ENCODE peak calls at places on chromosomes 12 and 14, in five cellular contexts. Q, K, R, S and W are unnamed samples.

GRCh38 chr12:41739066-41739465 is 405.6 kb downstream of the GXYLT1 start:
- DNase-seq in Q (no peak), K (no peak), R (no peak), S (no peak), W (no peak)

GRCh38 chr12:18935371-18935965 is 194.1 kb upstream of the PLEKHA5 start:
- DNase-seq in Q (no peak), K (no peak), R (no peak), S (no peak), W (no peak)

GRCh38 chr12:31324116-31324844 is 1.7 kb downstream of the SINHCAF start:
- DNase-seq in Q (peak), K (peak), R (peak), S (peak), W (peak)

GRCh38 chr12:124725612-124726237 is 137.9 kb downstream of the SCARB1 start:
- DNase-seq in Q (no peak), K (no peak), R (no peak), S (no peak), W (no peak)

GRCh38 chr14:79564371-79564770 is 646.9 kb downstream of the DIO2 start:
- DNase-seq in Q (no peak), K (no peak), R (no peak), S (peak), W (no peak)

GRCh38 chr12:119068129-119068856 is 87.0 kb downstream of the SRRM4 start:
- DNase-seq in Q (no peak), K (no peak), R (no peak), S (no peak), W (no peak)

GRCh38 chr12:102300824-102301461 is 103.3 kb upstream of the PMCH start:
- DNase-seq in Q (peak), K (no peak), R (no peak), S (peak), W (no peak)

GRCh38 chr12:68416826-68417225 is 84.7 kb upstream of the MDM1 start:
- DNase-seq in Q (no peak), K (no peak), R (no peak), S (peak), W (no peak)

GRCh38 chr14:64758025-64758521 is 53.8 kb downstream of the PLEKHG3 start:
- DNase-seq in Q (peak), K (no peak), R (no peak), S (peak), W (no peak)

GRCh38 chr14:37819155-37820015 is 224.0 kb downstream of the TTC6 start:
- DNase-seq in Q (peak), K (no peak), R (no peak), S (no peak), W (no peak)

GRCh38 chr12:43338848-43339526 is 213.0 kb downstream of the ADAMTS20 start:
- DNase-seq in Q (peak), K (no peak), R (no peak), S (peak), W (peak)

GRCh38 chr14:101151930-101152310 is 248.4 kb upstream of the RTL1 start:
- DNase-seq in Q (no peak), K (no peak), R (no peak), S (peak), W (no peak)

GRCh38 chr12:126338031-126338441 is 1272.8 kb downstream of the AACS start:
- DNase-seq in Q (no peak), K (no peak), R (no peak), S (peak), W (no peak)

GRCh38 chr12:124509676-124510300 is 57.6 kb downstream of the NCOR2 start:
- DNase-seq in Q (peak), K (peak), R (peak), S (peak), W (peak)

GRCh38 chr14:104891664-104892500 is 26.8 kb downstream of the CEP170B start:
- DNase-seq in Q (no peak), K (no peak), R (peak), S (no peak), W (no peak)

GRCh38 chr12:98227162-98227561 is 288.2 kb upstream of the TMPO start:
- DNase-seq in Q (peak), K (peak), R (no peak), S (peak), W (no peak)
- TF ChIP-seq CTCF in Q (peak), K (no peak), R (no peak), S (peak), W (peak)

DNA sequence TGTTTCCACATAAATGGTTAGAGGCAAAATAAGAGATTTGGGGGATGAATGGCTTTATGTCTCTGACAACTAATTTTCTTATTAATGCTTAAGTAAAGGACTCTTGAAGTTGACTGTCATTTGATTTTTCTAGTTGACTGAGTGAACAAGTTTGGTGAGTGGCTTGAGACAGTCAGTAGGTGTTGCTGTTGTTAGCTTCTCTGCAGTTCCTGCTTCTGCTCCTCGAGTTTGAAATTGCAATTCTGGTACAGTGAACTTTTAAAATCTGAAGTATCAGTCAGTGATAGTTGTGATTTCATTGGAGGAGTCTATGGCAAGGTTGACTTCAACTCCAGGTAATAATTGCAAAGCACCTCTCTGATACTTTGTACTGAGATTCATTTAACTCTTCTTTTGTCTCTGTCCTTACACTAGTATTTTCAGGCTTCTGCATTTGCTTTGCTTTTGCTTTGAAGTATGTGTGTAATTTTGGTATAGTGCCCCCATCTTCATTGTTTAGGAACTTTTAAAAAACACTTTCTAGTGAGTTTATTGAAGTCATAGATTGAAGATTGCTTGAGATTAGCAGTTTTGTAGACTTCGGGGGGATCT is 415.5 kb downstream of the PCNX1 start:
- DNase-seq in Q (peak), K (peak), R (no peak), S (peak), W (no peak)
- TF ChIP-seq CTCF in Q (peak), K (no peak), R (no peak), S (peak), W (no peak)

GRCh38 chr14:65938738-65939137 is 526.2 kb downstream of the FUT8 start:
- DNase-seq in Q (no peak), K (no peak), R (no peak), S (no peak), W (no peak)
- TF ChIP-seq CTCF in Q (no peak), K (no peak), R (no peak), S (no peak), W (no peak)

GRCh38 chr14:77213657-77214016 is 32.0 kb downstream of the TMEM63C start:
- DNase-seq in Q (no peak), K (no peak), R (no peak), S (no peak), W (no peak)

GRCh38 chr14:77212097-77212873 is 30.7 kb downstream of the TMEM63C start:
- DNase-seq in Q (no peak), K (no peak), R (no peak), S (no peak), W (no peak)

GRCh38 chr14:77208979-77209318 is 27.4 kb downstream of the TMEM63C start:
- DNase-seq in Q (no peak), K (no peak), R (no peak), S (no peak), W (no peak)

GRCh38 chr14:77214216-77214615 is 32.6 kb downstream of the TMEM63C start:
- DNase-seq in Q (no peak), K (no peak), R (no peak), S (no peak), W (no peak)

GRCh38 chr14:77212933-77213656 is 31.5 kb downstream of the TMEM63C start:
- DNase-seq in Q (no peak), K (peak), R (no peak), S (peak), W (peak)
- TF ChIP-seq CTCF in Q (peak), K (no peak), R (no peak), S (peak), W (peak)

DNA sequence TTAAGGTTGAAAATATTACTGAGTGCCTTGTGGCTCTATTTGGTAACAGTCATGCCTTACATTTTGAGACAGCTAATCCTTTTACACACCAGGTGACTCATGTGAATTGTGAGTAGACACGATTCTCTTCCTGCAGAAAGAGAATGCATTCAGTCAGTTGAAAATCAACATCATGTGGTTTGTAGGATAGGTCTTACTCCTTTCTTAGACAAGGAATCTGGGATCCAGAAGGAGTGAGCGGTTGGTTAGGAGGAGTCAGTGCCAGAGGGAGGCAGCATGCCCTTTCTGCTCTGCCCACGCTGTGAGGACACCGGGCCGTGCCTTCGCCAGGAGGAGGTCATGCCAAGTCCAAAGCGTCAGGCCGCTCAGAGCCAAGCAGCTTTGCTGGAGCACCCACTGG is 47.6 kb downstream of the TRAF3 start:
- DNase-seq in Q (no peak), K (no peak), R (no peak), S (peak), W (no peak)
- TF ChIP-seq CTCF in Q (no peak), K (no peak), R (no peak), S (no peak), W (no peak)

GRCh38 chr12:25121110-25121509 is 73.8 kb downstream of the DNAI7 start:
- DNase-seq in Q (no peak), K (no peak), R (no peak), S (no peak), W (no peak)

GRCh38 chr12:25123126-25123525 is 71.8 kb downstream of the DNAI7 start:
- DNase-seq in Q (no peak), K (no peak), R (no peak), S (no peak), W (no peak)

GRCh38 chr12:25115677-25116076 is 79.3 kb downstream of the DNAI7 start:
- DNase-seq in Q (no peak), K (no peak), R (no peak), S (no peak), W (no peak)

GRCh38 chr12:25121916-25122315 is 73.0 kb downstream of the DNAI7 start:
- DNase-seq in Q (peak), K (no peak), R (no peak), S (no peak), W (no peak)

GRCh38 chr12:25119020-25119419 is 75.9 kb downstream of the DNAI7 start:
- DNase-seq in Q (no peak), K (no peak), R (no peak), S (no peak), W (no peak)
- TF ChIP-seq CTCF in Q (no peak), K (no peak), R (no peak), S (no peak), W (peak)

GRCh38 chr14:99441157-99441870 is 39.3 kb downstream of the SETD3 start:
- DNase-seq in Q (no peak), K (no peak), R (no peak), S (no peak), W (peak)
- TF ChIP-seq CTCF in Q (no peak), K (no peak), R (no peak), S (no peak), W (peak)